ENCODE peak calls at places on chromosomes 2 and 18, in four cellular contexts. F, N, A and T are unnamed samples.

GRCh38 chr2:176415946-176416499 is 146.8 kb downstream of the MTX2 start:
- DNase-seq in A (no peak), F (no peak), N (no peak), T (no peak)

GRCh38 chr2:1736997-1737480 is 7.3 kb downstream of the PXDN start:
- DNase-seq in N (no peak), A (peak), F (peak), T (no peak)

GRCh38 chr2:65055427-65056214 is 595 bp upstream of the CEP68 start:
- DNase-seq in A (peak), F (no peak), N (no peak), T (no peak)

GRCh38 chr18:28854964-28855363 is 678.0 kb upstream of the CDH2 start:
- DNase-seq in A (no peak), F (no peak), N (no peak), T (no peak)

GRCh38 chr2:70921031-70921430 is 14.7 kb upstream of the ATP6V1B1 start:
- DNase-seq in F (no peak), N (no peak), A (no peak), T (no peak)

GRCh38 chr18:73683618-73684238 is 463.9 kb downstream of the FBXO15 start:
- DNase-seq in N (peak), A (peak), F (no peak), T (no peak)

GRCh38 chr2:223648755-223649154 is 46.6 kb upstream of the SCG2 start:
- DNase-seq in A (no peak), F (no peak), N (no peak), T (no peak)

GRCh38 chr2:173205375-173205774 is 129.7 kb downstream of the MAP3K20 start:
- DNase-seq in N (peak), F (no peak), A (peak), T (no peak)

GRCh38 chr2:175366814-175367213 is 185.3 kb upstream of the ATP5MC3 start:
- DNase-seq in A (peak), F (no peak), N (peak), T (no peak)

GRCh38 chr2:206084870-206085741 is 868 bp downstream of the INO80D start:
- DNase-seq in N (no peak), F (no peak), A (peak), T (no peak)

GRCh38 chr18:43279015-43279758 is 1.9 kb upstream of the SYT4 start:
- DNase-seq in A (no peak), F (no peak), N (no peak), T (no peak)

GRCh38 chr2:234444888-234445287 is 52.0 kb downstream of the ARL4C start:
- DNase-seq in F (peak), A (peak), N (no peak), T (no peak)

GRCh38 chr2:112181571-112182290 is 43.5 kb downstream of the FBLN7 start:
- DNase-seq in A (no peak), F (no peak), N (no peak), T (no peak)